ENCODE peak calls at places on chromosomes 16 and 17, in seven cellular contexts. One of them, this sample, is unnamed.

GRCh38 chr16:1708768-1709180 is 2.8 kb downstream of the MAPK8IP3 start:
- DNase-seq in psoas muscle: peak; percentile 64
- DNase-seq in body of pancreas: no peak
- DNase-seq in neuronal stem cell: no peak
- DNase-seq in CD8-positive, alpha-beta T cell: no peak
- DNase-seq in cardiac muscle cell: peak; percentile 70
- DNase-seq in adrenal gland: peak; percentile 97
- DNase-seq in this sample: no peak

GRCh38 chr16:79932564-79932963 is 332.0 kb upstream of the MAF start:
- DNase-seq in CD8-positive, alpha-beta T cell: no peak
- DNase-seq in adrenal gland: no peak
- DNase-seq in cardiac muscle cell: no peak
- DNase-seq in neuronal stem cell: no peak
- DNase-seq in psoas muscle: no peak
- DNase-seq in body of pancreas: no peak
- DNase-seq in this sample: no peak

GRCh38 chr17:64384253-64385186 is 6.1 kb downstream of the PECAM1 start:
- DNase-seq in psoas muscle: no peak
- DNase-seq in neuronal stem cell: no peak
- DNase-seq in body of pancreas: no peak
- DNase-seq in cardiac muscle cell: no peak
- DNase-seq in adrenal gland: no peak
- DNase-seq in CD8-positive, alpha-beta T cell: no peak
- DNase-seq in this sample: no peak

GRCh38 chr16:9929313-9929712 is 252.9 kb downstream of the GRIN2A start:
- DNase-seq in CD8-positive, alpha-beta T cell: no peak
- DNase-seq in cardiac muscle cell: no peak
- DNase-seq in adrenal gland: no peak
- DNase-seq in neuronal stem cell: no peak
- DNase-seq in body of pancreas: no peak
- DNase-seq in psoas muscle: no peak
- DNase-seq in this sample: no peak

GRCh38 chr16:5918553-5919127 is 821.0 kb upstream of the EEF2KMT start:
- DNase-seq in adrenal gland: no peak
- DNase-seq in neuronal stem cell: no peak
- DNase-seq in psoas muscle: no peak
- DNase-seq in body of pancreas: no peak
- DNase-seq in CD8-positive, alpha-beta T cell: no peak
- DNase-seq in cardiac muscle cell: no peak
- DNase-seq in this sample: no peak

GRCh38 chr16:70759666-70760065 is 41.3 kb downstream of the VAC14 start:
- DNase-seq in psoas muscle: no peak
- DNase-seq in body of pancreas: no peak
- DNase-seq in neuronal stem cell: no peak
- DNase-seq in CD8-positive, alpha-beta T cell: no peak
- DNase-seq in cardiac muscle cell: no peak
- DNase-seq in adrenal gland: no peak
- DNase-seq in this sample: no peak

GRCh38 chr16:88468289-88469129 is 15.4 kb downstream of the ZFPM1 start:
- DNase-seq in adrenal gland: no peak
- DNase-seq in cardiac muscle cell: peak; percentile 86
- DNase-seq in body of pancreas: no peak
- DNase-seq in neuronal stem cell: peak; percentile 74
- DNase-seq in CD8-positive, alpha-beta T cell: no peak
- DNase-seq in psoas muscle: no peak
- DNase-seq in this sample: no peak

GRCh38 chr17:30344283-30345088 is 10.6 kb upstream of the TMIGD1 start:
- DNase-seq in adrenal gland: peak; percentile 19
- DNase-seq in psoas muscle: no peak
- DNase-seq in neuronal stem cell: no peak
- DNase-seq in CD8-positive, alpha-beta T cell: no peak
- DNase-seq in body of pancreas: peak; percentile 74
- DNase-seq in cardiac muscle cell: peak; percentile 70
- DNase-seq in this sample: no peak

GRCh38 chr17:79691931-79692330 is 38.8 kb upstream of the ENPP7 start:
- DNase-seq in cardiac muscle cell: no peak
- DNase-seq in adrenal gland: no peak
- DNase-seq in body of pancreas: no peak
- DNase-seq in CD8-positive, alpha-beta T cell: no peak
- DNase-seq in psoas muscle: peak; percentile 47
- DNase-seq in neuronal stem cell: no peak
- DNase-seq in this sample: no peak

GRCh38 chr17:68383443-68384321 is 73.6 kb downstream of the WIPI1 start:
- DNase-seq in psoas muscle: peak; percentile 47
- DNase-seq in body of pancreas: no peak
- DNase-seq in neuronal stem cell: no peak
- DNase-seq in cardiac muscle cell: no peak
- DNase-seq in adrenal gland: peak; percentile 43
- DNase-seq in CD8-positive, alpha-beta T cell: no peak
- DNase-seq in this sample: no peak

GRCh38 chr17:59330314-59330942 is 1.0 kb upstream of the YPEL2 start:
- DNase-seq in adrenal gland: peak; percentile 82
- DNase-seq in CD8-positive, alpha-beta T cell: no peak
- DNase-seq in neuronal stem cell: peak; percentile 37
- DNase-seq in body of pancreas: peak; percentile 83
- DNase-seq in psoas muscle: no peak
- DNase-seq in cardiac muscle cell: peak; percentile 38
- DNase-seq in this sample: no peak

GRCh38 chr17:36777118-36777517 is 160.2 kb upstream of the LHX1 start:
- DNase-seq in body of pancreas: no peak
- DNase-seq in adrenal gland: no peak
- DNase-seq in cardiac muscle cell: peak; percentile 75
- DNase-seq in neuronal stem cell: peak; percentile 54
- DNase-seq in psoas muscle: no peak
- DNase-seq in CD8-positive, alpha-beta T cell: no peak
- DNase-seq in this sample: no peak

GRCh38 chr16:8937803-8938202 is 25.9 kb downstream of the USP7 start:
- DNase-seq in neuronal stem cell: no peak
- DNase-seq in psoas muscle: no peak
- DNase-seq in cardiac muscle cell: no peak
- DNase-seq in body of pancreas: no peak
- DNase-seq in adrenal gland: peak; percentile 43
- DNase-seq in CD8-positive, alpha-beta T cell: no peak
- DNase-seq in this sample: no peak

GRCh38 chr16:70577256-70577698 is 53.7 kb downstream of the SF3B3 start:
- DNase-seq in CD8-positive, alpha-beta T cell: no peak
- DNase-seq in adrenal gland: peak; percentile 81
- DNase-seq in body of pancreas: no peak
- DNase-seq in cardiac muscle cell: no peak
- DNase-seq in neuronal stem cell: no peak
- DNase-seq in psoas muscle: peak; percentile 51
- DNase-seq in this sample: no peak

GRCh38 chr16:49111351-49111750 is 170.3 kb downstream of the CBLN1 start:
- DNase-seq in psoas muscle: no peak
- DNase-seq in neuronal stem cell: no peak
- DNase-seq in adrenal gland: no peak
- DNase-seq in body of pancreas: no peak
- DNase-seq in cardiac muscle cell: no peak
- DNase-seq in CD8-positive, alpha-beta T cell: no peak
- DNase-seq in this sample: no peak

GRCh38 chr16:46883353-46883689 is 841 bp upstream of the GPT2 start:
- DNase-seq in body of pancreas: no peak
- DNase-seq in adrenal gland: no peak
- DNase-seq in neuronal stem cell: no peak
- DNase-seq in CD8-positive, alpha-beta T cell: no peak
- DNase-seq in psoas muscle: no peak
- DNase-seq in cardiac muscle cell: no peak
- DNase-seq in this sample: no peak

GRCh38 chr16:19589771-19590302 is 34.3 kb downstream of the VPS35L start:
- DNase-seq in cardiac muscle cell: no peak
- DNase-seq in body of pancreas: no peak
- DNase-seq in CD8-positive, alpha-beta T cell: no peak
- DNase-seq in neuronal stem cell: no peak
- DNase-seq in adrenal gland: no peak
- DNase-seq in psoas muscle: no peak
- DNase-seq in this sample: no peak

GRCh38 chr16:19589106-19589505 is 33.6 kb downstream of the VPS35L start:
- DNase-seq in neuronal stem cell: no peak
- DNase-seq in body of pancreas: no peak
- DNase-seq in CD8-positive, alpha-beta T cell: no peak
- DNase-seq in cardiac muscle cell: no peak
- DNase-seq in adrenal gland: no peak
- DNase-seq in psoas muscle: no peak
- DNase-seq in this sample: no peak

GRCh38 chr16:19583665-19584300 is 28.3 kb downstream of the VPS35L start:
- DNase-seq in body of pancreas: peak; percentile 37
- DNase-seq in adrenal gland: peak; percentile 36
- DNase-seq in psoas muscle: no peak
- DNase-seq in cardiac muscle cell: peak; percentile 73
- DNase-seq in neuronal stem cell: peak; percentile 20
- DNase-seq in CD8-positive, alpha-beta T cell: peak; percentile 22
- DNase-seq in this sample: peak; percentile 31

GRCh38 chr16:19588661-19589060 is 33.2 kb downstream of the VPS35L start:
- DNase-seq in cardiac muscle cell: peak; percentile 72
- DNase-seq in psoas muscle: no peak
- DNase-seq in neuronal stem cell: no peak
- DNase-seq in CD8-positive, alpha-beta T cell: no peak
- DNase-seq in body of pancreas: no peak
- DNase-seq in adrenal gland: no peak
- DNase-seq in this sample: no peak
- H3K27ac ChIP-seq in cardiac muscle cell: peak overlapping the region; percentile 59
- H3K27ac ChIP-seq in psoas muscle: no peak overlapping the region
- H3K27ac ChIP-seq in neuronal stem cell: no peak overlapping the region
- H3K27ac ChIP-seq in CD8-positive, alpha-beta T cell: no peak overlapping the region
- H3K27ac ChIP-seq in body of pancreas: no peak overlapping the region
- H3K27ac ChIP-seq in adrenal gland: no peak overlapping the region
- H3K27ac ChIP-seq in this sample: no peak overlapping the region

DNA sequence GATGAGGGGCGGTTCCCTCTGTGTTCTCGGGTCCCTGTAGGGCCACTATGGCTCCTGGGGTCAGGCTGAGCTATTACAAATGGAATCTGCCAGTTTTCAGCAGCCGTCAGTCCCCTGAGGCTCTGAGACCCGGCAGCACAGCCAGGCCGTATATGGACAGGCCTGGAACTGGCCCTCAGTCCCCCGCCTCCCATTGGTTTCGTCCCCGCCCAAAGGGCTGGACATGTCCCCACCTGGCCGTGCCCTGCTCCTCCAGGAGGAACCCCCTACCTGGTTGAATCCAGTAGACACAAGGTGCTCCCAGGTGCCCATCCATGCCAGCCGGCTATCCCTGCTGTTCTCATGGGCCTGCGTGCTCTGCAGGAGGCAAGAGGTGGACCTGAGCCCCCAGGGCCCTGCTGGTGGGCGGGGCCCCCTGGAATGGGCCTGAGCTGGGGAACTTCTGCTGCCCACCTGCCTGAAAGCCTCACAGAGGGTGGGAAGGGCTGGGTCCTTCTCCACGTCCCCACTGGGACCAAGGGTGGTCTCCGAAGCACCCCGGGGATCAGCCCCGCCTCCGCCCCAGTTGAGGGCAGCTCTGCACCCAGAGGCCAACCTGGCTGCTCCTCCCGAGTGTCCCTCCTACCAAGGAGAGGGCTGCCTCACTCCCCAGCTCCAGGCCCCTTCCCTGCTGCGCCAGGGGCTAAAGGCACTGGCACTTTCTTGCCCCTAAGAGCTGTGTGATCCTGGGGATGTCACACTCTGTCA is 16.8 kb downstream of the VASN start:
- DNase-seq in cardiac muscle cell: peak; percentile 71
- DNase-seq in psoas muscle: no peak
- DNase-seq in body of pancreas: no peak
- DNase-seq in neuronal stem cell: no peak
- DNase-seq in adrenal gland: no peak
- DNase-seq in CD8-positive, alpha-beta T cell: no peak
- DNase-seq in this sample: no peak
- H3K4me1 ChIP-seq in cardiac muscle cell: peaks cover 60% of the 10 kb centered on the region
- H3K4me1 ChIP-seq in psoas muscle: peaks cover 3% of the 10 kb centered on the region
- H3K4me1 ChIP-seq in body of pancreas: no peaks in the 10 kb centered on the region
- H3K4me1 ChIP-seq in neuronal stem cell: peaks cover 53% of the 10 kb centered on the region
- H3K4me1 ChIP-seq in adrenal gland: peaks cover 9% of the 10 kb centered on the region
- H3K4me1 ChIP-seq in CD8-positive, alpha-beta T cell: peaks cover 4% of the 10 kb centered on the region
- H3K4me1 ChIP-seq in this sample: no peaks in the 10 kb centered on the region

GRCh38 chr17:78417531-78417909 is 39.1 kb downstream of the PGS1 start:
- DNase-seq in body of pancreas: no peak
- DNase-seq in CD8-positive, alpha-beta T cell: no peak
- DNase-seq in neuronal stem cell: no peak
- DNase-seq in adrenal gland: no peak
- DNase-seq in cardiac muscle cell: no peak
- DNase-seq in psoas muscle: no peak
- DNase-seq in this sample: no peak
- H3K36me3 ChIP-seq in body of pancreas: no peaks in the 10 kb centered on the region
- H3K36me3 ChIP-seq in CD8-positive, alpha-beta T cell: peaks cover 19% of the 10 kb centered on the region
- H3K36me3 ChIP-seq in neuronal stem cell: peaks cover 38% of the 10 kb centered on the region
- H3K36me3 ChIP-seq in adrenal gland: peaks cover 28% of the 10 kb centered on the region
- H3K36me3 ChIP-seq in cardiac muscle cell: peaks cover 5% of the 10 kb centered on the region
- H3K36me3 ChIP-seq in psoas muscle: peaks cover 40% of the 10 kb centered on the region
- H3K36me3 ChIP-seq in this sample: peaks cover 39% of the 10 kb centered on the region

DNA sequence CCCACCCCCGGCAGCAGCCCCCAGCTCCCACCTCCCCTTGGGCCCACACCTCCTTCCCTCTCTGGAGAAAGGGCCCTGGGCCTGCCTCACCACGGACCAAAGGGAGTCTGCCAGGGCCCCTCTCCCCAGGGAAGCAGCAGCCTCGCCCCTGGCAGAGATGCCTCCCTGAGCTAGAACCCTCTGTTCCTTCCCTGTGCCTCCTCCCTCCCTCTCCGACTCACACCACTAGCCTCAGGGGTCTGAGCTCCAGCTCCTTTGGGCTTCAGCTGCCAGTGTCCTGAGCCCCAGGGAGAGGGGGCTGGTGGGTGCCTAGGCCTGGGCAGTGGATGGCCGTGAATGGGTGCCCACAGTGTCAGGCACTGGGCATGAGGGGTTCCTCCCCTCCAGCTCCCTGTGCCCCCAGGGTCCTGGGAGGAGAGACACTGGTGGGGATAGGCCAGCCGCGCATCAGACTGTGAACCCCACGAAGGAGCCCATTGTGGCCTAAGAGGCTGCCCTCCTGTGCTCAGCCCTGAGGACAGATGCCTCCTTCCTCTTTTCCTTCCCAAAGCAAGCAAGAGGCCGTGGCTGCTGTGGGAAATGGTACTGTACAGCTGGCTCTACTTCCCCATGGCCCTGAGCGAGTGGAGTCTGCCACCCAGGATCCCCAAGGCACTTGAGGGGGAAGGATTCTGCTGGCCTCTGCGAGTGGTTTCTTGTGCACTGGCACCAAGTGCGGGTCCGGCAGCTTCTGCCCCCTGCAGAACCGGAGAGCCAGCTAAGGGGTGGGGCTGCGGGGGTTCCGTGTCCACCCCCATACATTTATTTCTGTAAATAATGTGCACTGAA is 20.7 kb downstream of the MMP15 start:
- DNase-seq in body of pancreas: no peak
- DNase-seq in psoas muscle: no peak
- DNase-seq in neuronal stem cell: no peak
- DNase-seq in adrenal gland: no peak
- DNase-seq in CD8-positive, alpha-beta T cell: no peak
- DNase-seq in cardiac muscle cell: no peak
- DNase-seq in this sample: no peak
- H3K27ac ChIP-seq in body of pancreas: no peak overlapping the region
- H3K27ac ChIP-seq in psoas muscle: no peak overlapping the region
- H3K27ac ChIP-seq in neuronal stem cell: no peak overlapping the region
- H3K27ac ChIP-seq in adrenal gland: no peak overlapping the region
- H3K27ac ChIP-seq in CD8-positive, alpha-beta T cell: no peak overlapping the region
- H3K27ac ChIP-seq in cardiac muscle cell: peak overlapping the region; percentile 96
- H3K27ac ChIP-seq in this sample: no peak overlapping the region